ENCODE peak calls at places on chromosomes 16 and 17, in eight cellular contexts. L is upper lobe of right lung, U is fibroblast of the aortic adventitia, D is bronchial epithelial cell, Q is body of pancreas, J is HepG2, M is thoracic aorta, S is MM.1S. G is an unnamed sample.

GRCh38 chr16:19884611-19885455 is at the start of gene GPRC5B:
- DNase-seq in L (peak), U (peak), D (peak), Q (peak), J (no peak), M (no peak), S (peak), G (peak)

GRCh38 chr17:68589086-68589485 is 12.1 kb downstream of the FAM20A start:
- DNase-seq in L (no peak), U (no peak), D (no peak), Q (no peak), J (no peak), M (no peak), S (no peak), G (no peak)

GRCh38 chr16:66359012-66359411 is 7.5 kb upstream of the CDH5 start:
- DNase-seq in L (peak), U (peak), D (peak), Q (no peak), J (no peak), M (no peak), S (no peak), G (peak)

GRCh38 chr16:55492756-55493380 is 13.9 kb downstream of the MMP2 start:
- DNase-seq in L (no peak), U (no peak), D (no peak), Q (no peak), J (no peak), M (no peak), S (no peak), G (no peak)

GRCh38 chr16:14086477-14086876 is 15.4 kb downstream of the MRTFB start:
- DNase-seq in L (no peak), U (no peak), D (no peak), Q (no peak), J (no peak), M (no peak), S (no peak), G (no peak)

GRCh38 chr16:10668322-10669045 is 26.2 kb downstream of the TEKT5 start:
- DNase-seq in L (no peak), U (peak), D (no peak), Q (peak), J (peak), M (no peak), S (peak), G (peak)

GRCh38 chr17:68178831-68179230 is 69.0 kb upstream of the AMZ2 start:
- DNase-seq in L (no peak), U (no peak), D (no peak), Q (no peak), J (no peak), M (no peak), S (no peak), G (no peak)

GRCh38 chr16:11675561-11676511 is 7.6 kb downstream of the SNN start:
- DNase-seq in L (no peak), U (no peak), D (peak), Q (peak), J (peak), M (no peak), S (peak), G (no peak)

GRCh38 chr16:84648595-84649510 is 542 bp downstream of the KLHL36 start:
- DNase-seq in L (peak), U (no peak), D (no peak), Q (peak), J (no peak), M (no peak), S (peak), G (peak)

GRCh38 chr16:16101585-16101984 is 121.7 kb downstream of the ABCC6 start:
- DNase-seq in L (no peak), U (no peak), D (no peak), Q (no peak), J (no peak), M (no peak), S (no peak), G (no peak)

DNA sequence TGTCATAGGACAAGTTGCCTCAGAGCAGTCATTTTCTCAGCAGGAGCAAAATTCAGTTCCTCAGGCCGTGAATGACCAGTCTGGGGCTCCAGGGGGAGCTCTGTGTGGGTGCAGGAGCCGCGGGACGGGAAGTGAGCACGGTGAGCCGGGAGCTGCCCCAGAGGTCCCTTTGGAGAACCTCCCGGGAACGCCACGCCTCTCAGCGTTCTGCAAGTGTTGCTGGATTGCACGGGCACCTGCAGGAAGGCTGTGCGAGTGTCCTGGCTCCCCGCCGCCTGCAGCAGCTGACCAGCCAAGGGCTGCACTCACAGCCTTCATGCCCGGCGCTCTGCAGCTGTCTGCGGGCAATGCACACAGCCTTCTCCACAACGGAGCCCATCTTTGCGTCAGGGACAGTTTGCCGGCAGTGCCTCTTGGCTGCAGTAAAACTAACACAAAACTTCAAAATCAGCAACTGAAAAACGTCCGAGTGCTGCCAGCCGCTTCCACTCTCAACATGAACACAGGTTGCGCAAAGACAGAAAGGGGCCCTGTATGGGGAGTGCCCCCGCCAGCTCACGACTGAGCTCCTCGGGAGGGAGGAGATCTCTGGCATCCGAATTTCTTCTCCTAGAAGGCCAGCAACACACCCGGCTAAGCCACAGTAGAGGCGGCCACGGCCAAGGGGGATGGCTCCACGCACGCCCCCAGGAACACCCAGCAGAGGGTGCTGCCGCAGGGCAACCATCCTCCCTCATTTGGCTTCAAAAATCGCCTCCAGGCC is 16.0 kb downstream of the NDUFAF8 start:
- DNase-seq in L (peak), U (peak), D (peak), Q (peak), J (peak), M (no peak), S (no peak), G (peak)
- H3K4me3 ChIP-seq in L (no peak), U (no peak), D (no peak), Q (no peak), J (no peak), M (peak), S (no peak), G (no peak)

GRCh38 chr17:39563476-39563875 is 44.2 kb downstream of the NEUROD2 start:
- DNase-seq in L (no peak), U (no peak), D (no peak), Q (no peak), J (no peak), M (no peak), S (no peak), G (no peak)
- TF ChIP-seq CTCF in L (no peak), U (no peak), D (no peak), Q (no peak), J (no peak), M (no peak), S (no peak), G (no peak)

DNA sequence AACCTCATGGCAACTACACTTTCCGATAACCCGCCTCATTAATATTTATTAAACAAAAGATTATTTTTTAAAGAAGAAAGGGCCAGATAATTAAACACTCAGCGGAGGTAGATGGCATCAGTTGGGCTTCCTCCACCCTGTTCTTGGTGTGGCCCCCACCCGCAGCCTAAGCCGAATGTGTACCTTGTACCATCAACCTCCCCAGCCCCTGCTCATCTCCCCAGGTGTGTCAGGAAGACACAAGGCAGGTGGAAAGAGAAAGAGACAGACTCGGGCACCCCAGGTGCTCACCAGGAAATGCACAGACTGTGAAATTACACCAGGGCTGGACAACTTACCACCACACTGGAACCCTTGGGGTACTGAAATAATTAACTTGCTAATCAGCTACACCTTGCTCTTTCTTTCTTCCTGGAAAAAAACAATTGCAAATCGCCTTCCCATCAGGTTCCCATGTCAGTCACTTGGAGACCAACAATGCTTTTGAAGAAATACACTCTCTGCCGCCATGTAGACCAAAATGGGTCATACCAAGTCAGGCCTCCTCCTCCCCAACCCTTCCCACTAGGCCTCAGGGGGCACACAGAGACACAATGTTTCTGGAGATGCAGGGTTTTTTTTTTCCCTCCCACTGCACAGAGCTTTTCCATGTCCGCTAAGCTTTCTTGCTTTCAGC is 8.7 kb upstream of the LHX1 start:
- DNase-seq in L (no peak), U (no peak), D (no peak), Q (no peak), J (no peak), M (no peak), S (no peak), G (no peak)
- H3K4me3 ChIP-seq in L (no peak), U (no peak), D (no peak), Q (no peak), J (no peak), M (no peak), S (no peak), G (no peak)

GRCh38 chr17:80043963-80044362 is 7.5 kb downstream of the CCDC40 start:
- DNase-seq in L (no peak), U (no peak), D (no peak), Q (no peak), J (no peak), M (no peak), S (no peak), G (no peak)
- TF ChIP-seq CTCF in L (no peak), U (no peak), D (no peak), Q (no peak), J (no peak), M (no peak), S (no peak), G (no peak)

DNA sequence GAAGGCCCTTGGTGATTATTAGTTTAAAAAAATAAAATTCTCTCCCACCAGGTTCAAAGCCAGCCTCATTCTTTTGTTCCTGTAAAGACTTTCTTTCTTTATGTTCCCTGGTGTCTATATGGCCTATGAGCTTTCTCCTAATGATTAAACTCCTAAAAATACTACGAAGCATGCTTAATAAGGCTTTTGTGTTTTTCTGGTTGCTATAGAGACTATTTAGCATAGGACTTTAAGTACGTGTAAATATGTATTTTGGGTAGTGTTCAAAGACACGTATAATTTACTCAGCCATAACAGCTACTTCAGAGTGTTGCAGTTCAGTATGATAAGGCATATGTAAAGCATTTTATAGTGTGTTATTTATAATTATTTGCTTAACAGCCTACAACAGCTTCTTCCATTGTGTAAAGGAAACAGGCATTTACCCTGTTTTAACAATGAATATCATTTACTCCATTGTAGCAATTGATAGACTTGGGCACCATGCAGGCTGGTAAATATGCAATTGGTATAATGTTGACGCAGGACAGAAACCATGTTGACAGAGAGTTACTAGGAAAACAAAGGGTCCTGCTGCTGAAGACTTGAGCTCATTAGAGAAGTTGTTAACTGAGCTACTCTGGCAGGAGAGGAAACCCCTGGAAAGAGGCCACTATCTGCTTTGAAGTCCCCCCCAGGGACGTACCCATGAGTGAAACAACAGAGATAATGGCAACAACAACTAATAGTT is 342.4 kb upstream of the DYNLRB2 start:
- DNase-seq in L (no peak), U (no peak), D (peak), Q (no peak), J (peak), M (no peak), S (no peak), G (peak)
- H3K4me3 ChIP-seq in L (no peak), U (no peak), D (no peak), Q (no peak), J (no peak), M (no peak), S (no peak), G (no peak)

GRCh38 chr17:66301864-66302741 is at the start of gene PRKCA:
- DNase-seq in L (peak), U (peak), D (peak), Q (peak), J (peak), M (peak), S (peak), G (peak)
- TF ChIP-seq CTCF in L (no peak), U (no peak), D (no peak), Q (no peak), J (no peak), M (no peak), S (no peak), G (no peak)

G was measured in choroid plexus epithelial cell.